ENCODE peak calls at places on chromosome 11, in nine cellular contexts. Z is AG09319; A is NCI-H1092 treated with DMSO at 0.1 percent for 48 hours; O is neural progenitor cell; X is fibroblast of the aortic adventitia; S is stromal cell of bone marrow; N is fibroblast of mammary gland; B is PC-3; H is activated CD4-positive, alpha-beta T cell treated with anti-CD3 and anti-CD28 coated beads, Interleukin-2, amount 10 ng/mL, durations not matched to agents 7 days and 5 days. P is an unnamed sample.
A peak's percentile ranks its signal among the peaks of the same experiment; 100 is the strongest.

GRCh38 chr11:19291064-19291463 is 50.3 kb upstream of the E2F8 start:
- DNase-seq in Z (no peak), A (no peak), O (no peak), X (no peak), S (no peak), N (no peak), B (no peak), H (no peak), P (no peak)

GRCh38 chr11:76141901-76142300 is 64.4 kb downstream of the WNT11 start:
- DNase-seq in Z (no peak), A (no peak), O (no peak), X (no peak), S (no peak), N (no peak), B (no peak), H (no peak), P (no peak)

GRCh38 chr11:36075053-36075452 is 131.2 kb downstream of the LDLRAD3 start:
- DNase-seq in Z (peak; percentile 52), A (no peak), O (no peak), X (peak; percentile 78), S (peak; percentile 60), N (peak; percentile 94), B (peak; percentile 5), H (no peak), P (no peak)

GRCh38 chr11:12784445-12784844 is 110.2 kb downstream of the TEAD1 start:
- DNase-seq in Z (no peak), A (no peak), O (no peak), X (no peak), S (no peak), N (peak; percentile 55), B (no peak), H (no peak), P (no peak)

GRCh38 chr11:114346709-114347141 is 50.5 kb downstream of the NNMT start:
- DNase-seq in Z (no peak), A (no peak), O (no peak), X (no peak), S (no peak), N (peak; percentile 29), B (peak; percentile 44), H (peak; percentile 15), P (no peak)

GRCh38 chr11:9304178-9304577 is 10.2 kb downstream of the TMEM41B start:
- DNase-seq in Z (no peak), A (no peak), O (no peak), X (no peak), S (no peak), N (no peak), B (no peak), H (no peak), P (no peak)

GRCh38 chr11:64900263-64900678 is 16.7 kb downstream of the ATG2A start:
- DNase-seq in Z (no peak), A (no peak), O (no peak), X (no peak), S (no peak), N (peak; percentile 47), B (peak; percentile 59), H (peak; percentile 55), P (no peak)

GRCh38 chr11:127056338-127056971 is 55.9 kb upstream of the KIRREL3 start:
- DNase-seq in Z (no peak), A (no peak), O (no peak), X (no peak), S (no peak), N (no peak), B (no peak), H (no peak), P (no peak)

GRCh38 chr11:109123811-109124787 is 297.9 kb upstream of the C11orf87 start:
- DNase-seq in Z (no peak), A (peak; percentile 61), O (no peak), X (peak; percentile 55), S (peak; percentile 28), N (peak; percentile 8), B (no peak), H (no peak), P (peak; percentile 30)

GRCh38 chr11:10622957-10623787 is 54.7 kb upstream of the LYVE1 start:
- DNase-seq in Z (no peak), A (no peak), O (no peak), X (no peak), S (no peak), N (no peak), B (peak; percentile 37), H (no peak), P (no peak)

GRCh38 chr11:30585892-30586250 is 282 bp downstream of the MPPED2 start:
- DNase-seq in Z (no peak), A (peak; percentile 3), O (peak; percentile 84), X (no peak), S (no peak), N (no peak), B (no peak), H (no peak), P (no peak)

GRCh38 chr11:76947190-76947589 is 86.5 kb downstream of the ACER3 start:
- DNase-seq in Z (no peak), A (no peak), O (no peak), X (no peak), S (no peak), N (no peak), B (no peak), H (no peak), P (no peak)

GRCh38 chr11:69374110-69374981 is 80.4 kb downstream of the MYEOV start:
- DNase-seq in Z (no peak), A (no peak), O (no peak), X (no peak), S (no peak), N (no peak), B (no peak), H (no peak), P (no peak)

GRCh38 chr11:13008625-13009475 is at the start of gene RASSF10:
- DNase-seq in Z (no peak), A (peak; percentile 78), O (peak; percentile 94), X (no peak), S (no peak), N (no peak), B (no peak), H (peak; percentile 9), P (peak; percentile 39)

GRCh38 chr11:61138940-61139339 is 22.3 kb downstream of the VPS37C start:
- DNase-seq in Z (no peak), A (no peak), O (no peak), X (peak; percentile 89), S (peak; percentile 69), N (peak; percentile 78), B (no peak), H (no peak), P (no peak)

GRCh38 chr11:78952188-78952587 is 377.5 kb upstream of the NARS2 start:
- DNase-seq in Z (no peak), A (no peak), O (no peak), X (no peak), S (no peak), N (no peak), B (no peak), H (no peak), P (no peak)